ENCODE peak calls at places on chromosomes 2 and 18, in five cellular contexts. One of them, this sample, is unnamed.

GRCh38 chr18:51767293-51767692 is 569.8 kb upstream of the MEX3C start:
- DNase-seq in stimulated activated CD4-positive, alpha-beta T cell treated with anti-CD3 and anti-CD28 coated beads, TNF-alpha, amount 100 ng/mL, for 1 hour: no peak
- DNase-seq in EL: no peak
- DNase-seq in NCI-H1092 treated with DMSO at 0.1 percent for 48 hours: no peak
- DNase-seq in glomerular endothelial cell: no peak
- DNase-seq in this sample: no peak

GRCh38 chr2:39059366-39059952 is 61.4 kb downstream of the SOS1 start:
- DNase-seq in stimulated activated CD4-positive, alpha-beta T cell treated with anti-CD3 and anti-CD28 coated beads, TNF-alpha, amount 100 ng/mL, for 1 hour: no peak
- DNase-seq in EL: peak
- DNase-seq in NCI-H1092 treated with DMSO at 0.1 percent for 48 hours: peak
- DNase-seq in glomerular endothelial cell: peak
- DNase-seq in this sample: no peak

GRCh38 chr18:48676756-48677368 is 138.0 kb downstream of the CTIF start:
- DNase-seq in stimulated activated CD4-positive, alpha-beta T cell treated with anti-CD3 and anti-CD28 coated beads, TNF-alpha, amount 100 ng/mL, for 1 hour: peak
- DNase-seq in EL: peak
- DNase-seq in NCI-H1092 treated with DMSO at 0.1 percent for 48 hours: peak
- DNase-seq in glomerular endothelial cell: no peak
- DNase-seq in this sample: peak

GRCh38 chr2:53450885-53451284 is 316.7 kb upstream of the CHAC2 start:
- DNase-seq in stimulated activated CD4-positive, alpha-beta T cell treated with anti-CD3 and anti-CD28 coated beads, TNF-alpha, amount 100 ng/mL, for 1 hour: no peak
- DNase-seq in EL: no peak
- DNase-seq in NCI-H1092 treated with DMSO at 0.1 percent for 48 hours: peak
- DNase-seq in glomerular endothelial cell: no peak
- DNase-seq in this sample: no peak

GRCh38 chr18:34707670-34708069 is 2.4 kb upstream of the DTNA start:
- DNase-seq in stimulated activated CD4-positive, alpha-beta T cell treated with anti-CD3 and anti-CD28 coated beads, TNF-alpha, amount 100 ng/mL, for 1 hour: no peak
- DNase-seq in EL: peak
- DNase-seq in NCI-H1092 treated with DMSO at 0.1 percent for 48 hours: peak
- DNase-seq in glomerular endothelial cell: peak
- DNase-seq in this sample: peak

GRCh38 chr2:199696048-199696447 is 154.9 kb downstream of the FTCDNL1 start:
- DNase-seq in stimulated activated CD4-positive, alpha-beta T cell treated with anti-CD3 and anti-CD28 coated beads, TNF-alpha, amount 100 ng/mL, for 1 hour: no peak
- DNase-seq in EL: no peak
- DNase-seq in NCI-H1092 treated with DMSO at 0.1 percent for 48 hours: no peak
- DNase-seq in glomerular endothelial cell: no peak
- DNase-seq in this sample: no peak

GRCh38 chr2:217222511-217222910 is 362.6 kb upstream of the TNP1 start:
- DNase-seq in stimulated activated CD4-positive, alpha-beta T cell treated with anti-CD3 and anti-CD28 coated beads, TNF-alpha, amount 100 ng/mL, for 1 hour: no peak
- DNase-seq in EL: no peak
- DNase-seq in NCI-H1092 treated with DMSO at 0.1 percent for 48 hours: no peak
- DNase-seq in glomerular endothelial cell: no peak
- DNase-seq in this sample: no peak

GRCh38 chr2:162480067-162480466 is 136.1 kb downstream of the GCA start:
- DNase-seq in stimulated activated CD4-positive, alpha-beta T cell treated with anti-CD3 and anti-CD28 coated beads, TNF-alpha, amount 100 ng/mL, for 1 hour: no peak
- DNase-seq in EL: no peak
- DNase-seq in NCI-H1092 treated with DMSO at 0.1 percent for 48 hours: no peak
- DNase-seq in glomerular endothelial cell: no peak
- DNase-seq in this sample: no peak

GRCh38 chr18:75128911-75129716 is 79.8 kb downstream of the PTGR3 start:
- DNase-seq in stimulated activated CD4-positive, alpha-beta T cell treated with anti-CD3 and anti-CD28 coated beads, TNF-alpha, amount 100 ng/mL, for 1 hour: no peak
- DNase-seq in EL: no peak
- DNase-seq in NCI-H1092 treated with DMSO at 0.1 percent for 48 hours: no peak
- DNase-seq in glomerular endothelial cell: no peak
- DNase-seq in this sample: no peak

GRCh38 chr18:24064701-24065100 is 50.1 kb downstream of the TTC39C start:
- DNase-seq in stimulated activated CD4-positive, alpha-beta T cell treated with anti-CD3 and anti-CD28 coated beads, TNF-alpha, amount 100 ng/mL, for 1 hour: no peak
- DNase-seq in EL: no peak
- DNase-seq in NCI-H1092 treated with DMSO at 0.1 percent for 48 hours: no peak
- DNase-seq in glomerular endothelial cell: no peak
- DNase-seq in this sample: no peak

GRCh38 chr2:201228271-201228911 is 31.9 kb upstream of the CASP8 start:
- DNase-seq in stimulated activated CD4-positive, alpha-beta T cell treated with anti-CD3 and anti-CD28 coated beads, TNF-alpha, amount 100 ng/mL, for 1 hour: no peak
- DNase-seq in EL: peak
- DNase-seq in NCI-H1092 treated with DMSO at 0.1 percent for 48 hours: no peak
- DNase-seq in glomerular endothelial cell: no peak
- DNase-seq in this sample: no peak

GRCh38 chr2:29213871-29214341 is 98.7 kb downstream of the CLIP4 start:
- DNase-seq in stimulated activated CD4-positive, alpha-beta T cell treated with anti-CD3 and anti-CD28 coated beads, TNF-alpha, amount 100 ng/mL, for 1 hour: no peak
- DNase-seq in EL: peak
- DNase-seq in NCI-H1092 treated with DMSO at 0.1 percent for 48 hours: no peak
- DNase-seq in glomerular endothelial cell: no peak
- DNase-seq in this sample: no peak

GRCh38 chr2:194333091-194333490 is 1323.9 kb upstream of the SLC39A10 start:
- DNase-seq in stimulated activated CD4-positive, alpha-beta T cell treated with anti-CD3 and anti-CD28 coated beads, TNF-alpha, amount 100 ng/mL, for 1 hour: no peak
- DNase-seq in EL: no peak
- DNase-seq in NCI-H1092 treated with DMSO at 0.1 percent for 48 hours: no peak
- DNase-seq in glomerular endothelial cell: no peak
- DNase-seq in this sample: no peak